ENCODE peak calls at places on chromosomes 13 and 19, in ten cellular contexts. A is heart left ventricle, B is lower lobe of right lung, J is sigmoid colon, L is fibroblast of lung, U is psoas muscle, K is bronchial epithelial cell, T is dorsolateral prefrontal cortex, G is pancreas, S is fibroblast of pulmonary artery. Y is an unnamed sample.

GRCh38 chr13:27466513-27466912 is 16.1 kb upstream of the MTIF3 start:
- DNase-seq in T (no peak), B (no peak), K (no peak), L (no peak), G (no peak), S (no peak), U (no peak), J (no peak), A (no peak), Y (no peak)

GRCh38 chr13:101434486-101434885 is 18.0 kb upstream of the ITGBL1 start:
- DNase-seq in S (no peak), A (no peak), T (no peak), J (no peak), U (no peak), K (no peak), G (no peak), B (no peak), L (peak), Y (no peak)

GRCh38 chr19:28670894-28671293 is 542.1 kb downstream of the UQCRFS1 start:
- DNase-seq in T (no peak), L (no peak), B (no peak), U (no peak), A (no peak), J (no peak), G (no peak), S (no peak), K (no peak), Y (no peak)

GRCh38 chr19:16618248-16618647 is 9.8 kb downstream of the MED26 start:
- DNase-seq in G (peak), T (no peak), A (no peak), B (no peak), K (no peak), S (no peak), U (no peak), J (no peak), L (no peak), Y (no peak)

GRCh38 chr19:35553385-35554000 is 8.1 kb downstream of the TMEM147 start:
- DNase-seq in L (no peak), G (no peak), K (no peak), U (no peak), B (no peak), A (no peak), S (no peak), J (no peak), T (no peak), Y (no peak)

GRCh38 chr19:3073931-3074595 is 11.8 kb upstream of the TLE5 start:
- DNase-seq in S (peak), K (no peak), J (no peak), B (no peak), T (no peak), U (no peak), L (no peak), G (peak), A (no peak), Y (no peak)

GRCh38 chr13:46756977-46757376 is 40.0 kb downstream of the ESD start:
- DNase-seq in T (no peak), L (peak), A (no peak), B (no peak), G (no peak), U (no peak), K (peak), J (no peak), S (peak), Y (no peak)

GRCh38 chr13:113736258-113736731 is 22.7 kb upstream of the TMEM255B start:
- DNase-seq in S (no peak), J (no peak), B (peak), A (no peak), U (no peak), K (no peak), T (no peak), L (no peak), G (peak), Y (no peak)

GRCh38 chr13:50132937-50133276 is 117.7 kb downstream of the KCNRG start:
- DNase-seq in G (no peak), B (no peak), L (no peak), S (no peak), K (no peak), T (no peak), A (no peak), U (no peak), J (no peak), Y (no peak)

GRCh38 chr19:41586064-41586463 is 10.1 kb downstream of the CEACAM21 start:
- DNase-seq in G (no peak), K (no peak), A (no peak), S (no peak), T (no peak), J (no peak), L (no peak), B (no peak), U (no peak), Y (no peak)

GRCh38 chr19:19527371-19527656 is 1.4 kb upstream of the YJEFN3 start:
- DNase-seq in T (no peak), L (no peak), S (no peak), K (no peak), A (no peak), B (no peak), G (no peak), U (no peak), J (no peak), Y (no peak)

GRCh38 chr13:109767023-109767422 is 19.4 kb downstream of the IRS2 start:
- DNase-seq in U (no peak), K (no peak), G (no peak), L (no peak), J (no peak), B (no peak), T (no peak), S (no peak), A (no peak), Y (no peak)

GRCh38 chr19:16895467-16896097 is 6.8 kb downstream of the F2RL3 start:
- DNase-seq in G (peak), U (no peak), A (no peak), J (no peak), S (peak), T (no peak), L (no peak), K (no peak), B (no peak), Y (no peak)

GRCh38 chr19:15280915-15281683 is 48.9 kb upstream of the EPHX3 start:
- DNase-seq in L (peak), B (peak), T (peak), U (peak), A (peak), G (peak), J (peak), S (peak), K (peak), Y (peak)

GRCh38 chr19:7294571-7295212 is 478 bp upstream of the INSR start:
- DNase-seq in S (peak), U (peak), L (peak), B (peak), G (peak), A (peak), K (no peak), J (peak), T (peak), Y (peak)

GRCh38 chr19:2578391-2578826 is 102.5 kb downstream of the GADD45B start:
- DNase-seq in T (peak), A (peak), B (no peak), L (peak), U (no peak), S (peak), G (peak), K (no peak), J (peak), Y (no peak)

GRCh38 chr13:50788551-50788950 is 54.9 kb downstream of the DLEU7 start:
- DNase-seq in B (no peak), T (no peak), U (no peak), A (no peak), J (no peak), G (no peak), K (peak), L (no peak), S (no peak), Y (no peak)

GRCh38 chr13:107203146-107203847 is 635.4 kb upstream of the ARGLU1 start:
- DNase-seq in T (no peak), K (no peak), A (no peak), J (no peak), G (no peak), L (peak), B (no peak), S (peak), U (no peak), Y (no peak)

GRCh38 chr19:5038631-5039271 is 69.8 kb downstream of the KDM4B start:
- DNase-seq in A (no peak), B (no peak), T (no peak), L (no peak), J (no peak), G (no peak), U (no peak), S (peak), K (peak), Y (no peak)

GRCh38 chr19:47745010-47745901 is at the start of gene NOP53:
- DNase-seq in T (peak), U (peak), J (peak), L (peak), K (peak), B (peak), S (peak), A (peak), G (peak), Y (peak)

GRCh38 chr13:105735269-105735668 is 800.2 kb downstream of the EFNB2 start:
- DNase-seq in L (no peak), A (no peak), G (no peak), J (no peak), B (no peak), S (no peak), K (no peak), U (no peak), T (no peak), Y (no peak)

GRCh38 chr13:27036236-27036981 is 135.2 kb downstream of the USP12 start:
- DNase-seq in S (no peak), U (no peak), T (no peak), B (no peak), J (no peak), A (no peak), L (no peak), K (peak), G (no peak), Y (no peak)

GRCh38 chr19:35528218-35529038 is at the start of gene SBSN:
- DNase-seq in T (no peak), B (no peak), G (no peak), S (peak), L (peak), J (no peak), A (no peak), U (no peak), K (peak), Y (no peak)

GRCh38 chr19:29882719-29883105 is 59.3 kb upstream of the URI1 start:
- DNase-seq in A (no peak), K (no peak), L (no peak), B (no peak), U (no peak), T (no peak), G (no peak), J (peak), S (no peak), Y (no peak)

GRCh38 chr13:66831317-66831716 is 398.8 kb downstream of the PCDH9 start:
- DNase-seq in L (no peak), K (no peak), U (no peak), T (no peak), B (no peak), G (no peak), A (no peak), J (no peak), S (no peak), Y (no peak)

GRCh38 chr19:6723108-6723618 is 2.7 kb upstream of the C3 start:
- DNase-seq in K (peak), S (peak), B (peak), A (peak), G (peak), T (no peak), U (peak), L (peak), J (peak), Y (no peak)

GRCh38 chr19:1252818-1253513 is 4.6 kb downstream of the MIDN start:
- DNase-seq in J (peak), S (peak), A (peak), G (peak), U (peak), L (peak), K (peak), T (peak), B (peak), Y (no peak)

GRCh38 chr19:39679056-39679790 is 23.5 kb downstream of the LGALS16 start:
- DNase-seq in B (no peak), K (no peak), L (no peak), J (no peak), G (no peak), S (no peak), A (no peak), T (no peak), U (peak), Y (no peak)

GRCh38 chr19:14369399-14370168 is 11.7 kb upstream of the ADGRE5 start:
- DNase-seq in L (peak), J (no peak), U (no peak), K (no peak), A (no peak), T (no peak), G (no peak), B (no peak), S (peak), Y (no peak)

GRCh38 chr13:90783273-90783672 is 564.2 kb upstream of the MIR17HG start:
- DNase-seq in G (no peak), A (no peak), S (no peak), B (no peak), L (no peak), J (no peak), K (no peak), U (no peak), T (no peak), Y (peak)
- TF ChIP-seq CTCF in G (no peak), A (no peak), S (no peak), B (no peak), L (no peak), J (no peak), K (no peak), U (no peak), T (no peak), Y (no peak)

DNA sequence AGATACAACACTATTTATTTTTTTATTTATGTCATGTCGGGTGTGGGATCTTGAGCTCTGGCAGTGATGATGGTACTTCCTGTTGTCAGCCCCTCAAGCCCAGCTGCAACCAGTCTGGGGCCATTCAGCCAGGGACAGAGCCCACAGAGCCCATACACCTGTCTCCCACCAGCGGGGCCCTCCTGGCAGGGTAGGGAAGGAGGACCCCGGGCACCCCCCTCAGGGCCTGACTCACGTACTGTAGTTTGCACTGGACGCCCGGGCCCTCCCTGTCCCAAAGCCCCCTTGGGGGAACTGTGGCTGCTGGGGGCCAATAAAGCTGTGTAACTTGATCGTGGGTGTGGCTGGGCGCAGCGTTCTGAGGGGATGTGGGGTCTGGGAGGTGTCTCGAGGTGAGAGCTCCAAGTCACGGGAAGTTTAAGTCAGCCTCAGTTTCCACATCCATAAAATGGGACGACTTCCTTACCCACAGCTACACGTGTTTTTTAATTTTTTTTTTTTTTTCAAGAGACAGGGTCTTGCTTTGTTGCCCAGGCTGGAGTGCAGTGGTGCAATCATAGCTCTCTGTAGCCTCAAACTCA is 9.5 kb downstream of the ATG4D start:
- DNase-seq in B (no peak), T (no peak), K (no peak), S (no peak), L (no peak), A (no peak), G (peak), J (no peak), U (no peak), Y (no peak)
- H3K4me3 ChIP-seq in B (no peak), T (no peak), K (no peak), S (no peak), L (no peak), A (no peak), G (no peak), J (no peak), U (no peak), Y (no peak)

GRCh38 chr19:10004617-10005016 is 5.7 kb downstream of the COL5A3 start:
- DNase-seq in J (no peak), A (no peak), T (no peak), K (no peak), G (no peak), U (no peak), L (no peak), B (no peak), S (no peak), Y (no peak)

GRCh38 chr19:10003271-10003670 is 7.0 kb downstream of the COL5A3 start:
- DNase-seq in T (no peak), B (no peak), G (no peak), K (no peak), U (no peak), L (no peak), A (no peak), S (no peak), J (no peak), Y (no peak)

GRCh38 chr19:10000171-10000826 is 10.0 kb downstream of the COL5A3 start:
- DNase-seq in K (peak), G (no peak), B (peak), J (peak), L (peak), U (peak), A (peak), T (peak), S (peak), Y (peak)

GRCh38 chr19:10005632-10006334 is 4.5 kb downstream of the COL5A3 start:
- DNase-seq in S (no peak), B (no peak), K (no peak), G (no peak), J (no peak), T (no peak), U (no peak), A (no peak), L (no peak), Y (no peak)

DNA sequence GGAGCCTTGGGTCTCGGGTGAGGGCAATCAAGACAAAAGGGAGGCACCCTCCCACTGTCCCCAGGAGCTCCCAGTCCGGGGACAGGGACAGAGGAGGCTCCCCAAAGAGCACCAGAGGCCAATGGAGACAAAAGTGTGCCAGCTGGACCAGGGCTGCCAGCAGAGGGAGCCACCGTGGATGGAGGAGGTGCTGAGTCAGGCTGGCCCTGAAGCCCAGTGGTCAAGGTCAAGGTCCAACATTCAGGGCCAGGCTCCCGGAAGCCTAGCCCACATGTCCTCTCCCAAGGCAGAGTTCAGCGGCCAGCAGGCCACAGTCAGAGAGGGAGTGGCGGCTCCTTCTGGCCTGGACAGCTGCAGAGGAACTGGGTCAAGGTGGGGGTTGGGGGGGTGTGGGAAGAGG is 8.4 kb downstream of the COL5A3 start:
- DNase-seq in L (no peak), T (no peak), J (no peak), K (no peak), U (peak), B (no peak), S (peak), G (no peak), A (peak), Y (no peak)
- TF ChIP-seq CTCF in L (peak), T (peak), J (peak), K (peak), U (peak), B (peak), S (peak), G (no peak), A (peak), Y (peak)

DNA sequence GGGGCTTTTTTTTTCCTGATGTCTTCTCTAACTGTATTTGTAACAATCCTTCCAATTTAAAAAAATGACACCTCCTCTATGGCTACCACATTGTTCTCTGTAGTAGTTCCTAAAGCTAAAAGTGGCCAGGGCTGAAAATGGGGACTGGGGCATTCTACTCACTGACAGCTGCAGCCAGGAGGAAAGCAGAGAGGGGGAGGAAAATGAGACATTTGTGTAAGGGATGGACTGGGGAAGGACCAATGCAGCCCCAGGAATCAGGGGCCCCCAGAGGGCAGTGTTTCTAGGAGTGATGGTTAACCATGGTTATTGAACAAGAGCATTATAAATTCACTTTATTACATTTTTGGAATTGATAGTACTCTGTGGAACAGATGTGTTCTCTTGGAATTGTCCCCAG is 34.3 kb upstream of the C1QTNF9 start:
- DNase-seq in U (no peak), A (no peak), G (no peak), B (no peak), K (no peak), L (no peak), T (no peak), J (no peak), S (no peak), Y (no peak)
- H3K4me3 ChIP-seq in U (no peak), A (no peak), G (no peak), B (no peak), K (no peak), L (no peak), T (no peak), J (no peak), S (no peak), Y (no peak)